ENCODE peak calls at places on chromosomes 5 and 9, in four cellular contexts. One of them, this sample, is unnamed.

GRCh38 chr9:37498457-37498856 is 12.7 kb downstream of the POLR1E start:
- DNase-seq in iPS-NIHi11: no peak
- DNase-seq in skeletal muscle cell: no peak
- DNase-seq in caudate nucleus: no peak
- DNase-seq in this sample: no peak

GRCh38 chr5:177339107-177339638 is 12.3 kb downstream of the LMAN2 start:
- DNase-seq in iPS-NIHi11: no peak
- DNase-seq in skeletal muscle cell: no peak
- DNase-seq in caudate nucleus: no peak
- DNase-seq in this sample: no peak

GRCh38 chr9:81562221-81563019 is 126.9 kb downstream of the TLE1 start:
- DNase-seq in iPS-NIHi11: no peak
- DNase-seq in skeletal muscle cell: peak
- DNase-seq in caudate nucleus: no peak
- DNase-seq in this sample: no peak

GRCh38 chr5:149211566-149211965 is 60.1 kb upstream of the AFAP1L1 start:
- DNase-seq in iPS-NIHi11: no peak
- DNase-seq in skeletal muscle cell: peak
- DNase-seq in caudate nucleus: no peak
- DNase-seq in this sample: no peak

GRCh38 chr9:76296561-76297276 is 97.5 kb downstream of the RFK start:
- DNase-seq in iPS-NIHi11: no peak
- DNase-seq in skeletal muscle cell: no peak
- DNase-seq in caudate nucleus: no peak
- DNase-seq in this sample: no peak

GRCh38 chr5:54186912-54187445 is 123.4 kb downstream of the ARL15 start:
- DNase-seq in iPS-NIHi11: no peak
- DNase-seq in skeletal muscle cell: no peak
- DNase-seq in caudate nucleus: no peak
- DNase-seq in this sample: no peak

GRCh38 chr9:113675475-113675941 is 200.6 kb upstream of the ZNF618 start:
- DNase-seq in iPS-NIHi11: no peak
- DNase-seq in skeletal muscle cell: peak
- DNase-seq in caudate nucleus: no peak
- DNase-seq in this sample: no peak

GRCh38 chr9:91302831-91303230 is 58.9 kb downstream of the AUH start:
- DNase-seq in iPS-NIHi11: no peak
- DNase-seq in skeletal muscle cell: peak
- DNase-seq in caudate nucleus: no peak
- DNase-seq in this sample: no peak

GRCh38 chr5:107805819-107806218 is 135.1 kb upstream of the EFNA5 start:
- DNase-seq in iPS-NIHi11: peak
- DNase-seq in skeletal muscle cell: no peak
- DNase-seq in caudate nucleus: no peak
- DNase-seq in this sample: no peak

GRCh38 chr5:134533115-134533815 is 7.8 kb downstream of the JADE2 start:
- DNase-seq in iPS-NIHi11: no peak
- DNase-seq in skeletal muscle cell: no peak
- DNase-seq in caudate nucleus: peak
- DNase-seq in this sample: no peak

GRCh38 chr9:38386319-38386895 is 6.1 kb upstream of the ALDH1B1 start:
- DNase-seq in iPS-NIHi11: no peak
- DNase-seq in skeletal muscle cell: no peak
- DNase-seq in caudate nucleus: no peak
- DNase-seq in this sample: no peak

GRCh38 chr9:93094294-93095204 is 1.5 kb upstream of the CARD19 start:
- DNase-seq in iPS-NIHi11: no peak
- DNase-seq in skeletal muscle cell: no peak
- DNase-seq in caudate nucleus: peak
- DNase-seq in this sample: no peak

GRCh38 chr5:73391441-73391871 is 57.1 kb downstream of the FOXD1 start:
- DNase-seq in iPS-NIHi11: no peak
- DNase-seq in skeletal muscle cell: no peak
- DNase-seq in caudate nucleus: no peak
- DNase-seq in this sample: no peak

GRCh38 chr9:69253057-69253456 is 72.0 kb upstream of the ENTREP1 start:
- DNase-seq in iPS-NIHi11: no peak
- DNase-seq in skeletal muscle cell: no peak
- DNase-seq in caudate nucleus: no peak
- DNase-seq in this sample: no peak

GRCh38 chr5:132012385-132013005 is 1.0 kb upstream of the ACSL6 start:
- DNase-seq in iPS-NIHi11: peak
- DNase-seq in skeletal muscle cell: peak
- DNase-seq in caudate nucleus: no peak
- DNase-seq in this sample: peak

GRCh38 chr5:79954620-79955019 is 36.4 kb downstream of the MTX3 start:
- DNase-seq in iPS-NIHi11: no peak
- DNase-seq in skeletal muscle cell: no peak
- DNase-seq in caudate nucleus: no peak
- DNase-seq in this sample: no peak

GRCh38 chr5:128305341-128305740 is 221.8 kb downstream of the SLC12A2 start:
- DNase-seq in iPS-NIHi11: no peak
- DNase-seq in skeletal muscle cell: no peak
- DNase-seq in caudate nucleus: no peak
- DNase-seq in this sample: no peak

GRCh38 chr9:69036319-69036718 is 767 bp downstream of the FXN start:
- DNase-seq in iPS-NIHi11: no peak
- DNase-seq in skeletal muscle cell: no peak
- DNase-seq in caudate nucleus: no peak
- DNase-seq in this sample: no peak

GRCh38 chr9:7320139-7320538 is 479.4 kb downstream of the DMAC1 start:
- DNase-seq in iPS-NIHi11: no peak
- DNase-seq in skeletal muscle cell: peak
- DNase-seq in caudate nucleus: no peak
- DNase-seq in this sample: no peak